ENCODE peak calls at places on chromosomes 3 and 15, in ten cellular contexts. One of them, this sample, is unnamed.

GRCh38 chr3:89373459-89373858 is 266.0 kb downstream of the EPHA3 start:
- DNase-seq in H1: no peak
- DNase-seq in ovary: no peak
- DNase-seq in sigmoid colon: no peak
- DNase-seq in tibial nerve: no peak
- DNase-seq in transverse colon: no peak
- DNase-seq in HepG2: no peak
- DNase-seq in K562: no peak
- DNase-seq in A549: no peak
- DNase-seq in stomach: no peak
- DNase-seq in this sample: no peak

GRCh38 chr15:41331833-41332787 is at the start of gene OIP5:
- DNase-seq in stomach: peak
- DNase-seq in ovary: peak
- DNase-seq in transverse colon: peak
- DNase-seq in sigmoid colon: peak
- DNase-seq in HepG2: peak
- DNase-seq in H1: peak
- DNase-seq in A549: peak
- DNase-seq in tibial nerve: peak
- DNase-seq in K562: peak
- DNase-seq in this sample: peak

GRCh38 chr15:34987982-34988873 is at the start of gene ZNF770:
- DNase-seq in stomach: peak
- DNase-seq in ovary: peak
- DNase-seq in K562: peak
- DNase-seq in transverse colon: peak
- DNase-seq in HepG2: peak
- DNase-seq in H1: peak
- DNase-seq in A549: peak
- DNase-seq in sigmoid colon: peak
- DNase-seq in tibial nerve: peak
- DNase-seq in this sample: peak

GRCh38 chr15:47685141-47685870 is 32.0 kb upstream of the SEMA6D start:
- DNase-seq in ovary: no peak
- DNase-seq in A549: no peak
- DNase-seq in H1: no peak
- DNase-seq in K562: no peak
- DNase-seq in tibial nerve: no peak
- DNase-seq in stomach: no peak
- DNase-seq in sigmoid colon: no peak
- DNase-seq in HepG2: no peak
- DNase-seq in transverse colon: no peak
- DNase-seq in this sample: no peak

GRCh38 chr15:55902975-55903374 is 90.4 kb downstream of the NEDD4 start:
- DNase-seq in sigmoid colon: no peak
- DNase-seq in transverse colon: no peak
- DNase-seq in HepG2: no peak
- DNase-seq in tibial nerve: no peak
- DNase-seq in stomach: no peak
- DNase-seq in H1: no peak
- DNase-seq in A549: no peak
- DNase-seq in ovary: no peak
- DNase-seq in K562: no peak
- DNase-seq in this sample: no peak

GRCh38 chr3:183800221-183800863 is 25.0 kb downstream of the MAP6D1 start:
- DNase-seq in HepG2: no peak
- DNase-seq in transverse colon: no peak
- DNase-seq in H1: no peak
- DNase-seq in stomach: no peak
- DNase-seq in tibial nerve: peak
- DNase-seq in K562: no peak
- DNase-seq in sigmoid colon: no peak
- DNase-seq in A549: no peak
- DNase-seq in ovary: no peak
- DNase-seq in this sample: no peak

GRCh38 chr3:38348903-38349302 is 2.3 kb downstream of the XYLB start:
- DNase-seq in ovary: no peak
- DNase-seq in stomach: no peak
- DNase-seq in A549: no peak
- DNase-seq in sigmoid colon: no peak
- DNase-seq in transverse colon: no peak
- DNase-seq in K562: no peak
- DNase-seq in H1: peak
- DNase-seq in tibial nerve: no peak
- DNase-seq in HepG2: no peak
- DNase-seq in this sample: no peak

GRCh38 chr3:38311941-38312340 is 29.8 kb downstream of the SLC22A14 start:
- DNase-seq in transverse colon: no peak
- DNase-seq in sigmoid colon: no peak
- DNase-seq in A549: no peak
- DNase-seq in tibial nerve: no peak
- DNase-seq in H1: peak
- DNase-seq in stomach: no peak
- DNase-seq in HepG2: no peak
- DNase-seq in ovary: no peak
- DNase-seq in K562: no peak
- DNase-seq in this sample: peak

GRCh38 chr15:29091666-29092065 is 178.0 kb downstream of the NSMCE3 start:
- DNase-seq in ovary: no peak
- DNase-seq in transverse colon: no peak
- DNase-seq in H1: no peak
- DNase-seq in tibial nerve: no peak
- DNase-seq in K562: no peak
- DNase-seq in A549: no peak
- DNase-seq in sigmoid colon: peak
- DNase-seq in HepG2: no peak
- DNase-seq in stomach: no peak
- DNase-seq in this sample: no peak

GRCh38 chr15:41772720-41773331 is 1.5 kb upstream of the MAPKBP1 start:
- DNase-seq in sigmoid colon: peak
- DNase-seq in ovary: peak
- DNase-seq in tibial nerve: peak
- DNase-seq in transverse colon: peak
- DNase-seq in H1: no peak
- DNase-seq in HepG2: peak
- DNase-seq in K562: peak
- DNase-seq in A549: peak
- DNase-seq in stomach: peak
- DNase-seq in this sample: peak

GRCh38 chr3:188720215-188720614 is 451.6 kb upstream of the TPRG1 start:
- DNase-seq in HepG2: no peak
- DNase-seq in sigmoid colon: no peak
- DNase-seq in A549: no peak
- DNase-seq in K562: no peak
- DNase-seq in H1: no peak
- DNase-seq in ovary: no peak
- DNase-seq in stomach: no peak
- DNase-seq in tibial nerve: no peak
- DNase-seq in transverse colon: no peak
- DNase-seq in this sample: no peak

GRCh38 chr3:51678685-51679084 is 7.6 kb downstream of the TEX264 start:
- DNase-seq in stomach: no peak
- DNase-seq in H1: no peak
- DNase-seq in tibial nerve: no peak
- DNase-seq in K562: no peak
- DNase-seq in sigmoid colon: no peak
- DNase-seq in A549: no peak
- DNase-seq in HepG2: no peak
- DNase-seq in transverse colon: no peak
- DNase-seq in ovary: no peak
- DNase-seq in this sample: no peak

GRCh38 chr3:11272913-11273574 is 847 bp downstream of the ATG7 start:
- DNase-seq in tibial nerve: no peak
- DNase-seq in H1: no peak
- DNase-seq in ovary: no peak
- DNase-seq in transverse colon: no peak
- DNase-seq in A549: no peak
- DNase-seq in K562: no peak
- DNase-seq in stomach: no peak
- DNase-seq in sigmoid colon: no peak
- DNase-seq in HepG2: no peak
- DNase-seq in this sample: no peak

GRCh38 chr3:123503200-123503599 is 54.3 kb upstream of the ADCY5 start:
- DNase-seq in stomach: no peak
- DNase-seq in ovary: no peak
- DNase-seq in transverse colon: no peak
- DNase-seq in H1: no peak
- DNase-seq in sigmoid colon: no peak
- DNase-seq in HepG2: no peak
- DNase-seq in K562: no peak
- DNase-seq in tibial nerve: no peak
- DNase-seq in A549: no peak
- DNase-seq in this sample: no peak

GRCh38 chr3:170611746-170612145 is 25.9 kb upstream of the SLC7A14 start:
- DNase-seq in sigmoid colon: no peak
- DNase-seq in A549: no peak
- DNase-seq in tibial nerve: no peak
- DNase-seq in stomach: no peak
- DNase-seq in HepG2: no peak
- DNase-seq in H1: no peak
- DNase-seq in transverse colon: no peak
- DNase-seq in ovary: no peak
- DNase-seq in K562: no peak
- DNase-seq in this sample: no peak

GRCh38 chr3:170606675-170607074 is 20.8 kb upstream of the SLC7A14 start:
- DNase-seq in ovary: no peak
- DNase-seq in A549: no peak
- DNase-seq in stomach: no peak
- DNase-seq in H1: no peak
- DNase-seq in K562: no peak
- DNase-seq in tibial nerve: no peak
- DNase-seq in transverse colon: no peak
- DNase-seq in HepG2: no peak
- DNase-seq in sigmoid colon: no peak
- DNase-seq in this sample: no peak

GRCh38 chr3:170608475-170608874 is 22.6 kb upstream of the SLC7A14 start:
- DNase-seq in HepG2: no peak
- DNase-seq in A549: no peak
- DNase-seq in transverse colon: no peak
- DNase-seq in tibial nerve: no peak
- DNase-seq in ovary: no peak
- DNase-seq in K562: no peak
- DNase-seq in stomach: no peak
- DNase-seq in sigmoid colon: no peak
- DNase-seq in H1: no peak
- DNase-seq in this sample: no peak

GRCh38 chr3:170614214-170614966 is 28.5 kb upstream of the SLC7A14 start:
- DNase-seq in transverse colon: no peak
- DNase-seq in H1: no peak
- DNase-seq in A549: peak
- DNase-seq in sigmoid colon: no peak
- DNase-seq in K562: no peak
- DNase-seq in ovary: no peak
- DNase-seq in tibial nerve: peak
- DNase-seq in HepG2: no peak
- DNase-seq in stomach: no peak
- DNase-seq in this sample: no peak

GRCh38 chr3:170610321-170610884 is 24.5 kb upstream of the SLC7A14 start:
- DNase-seq in HepG2: no peak
- DNase-seq in ovary: no peak
- DNase-seq in sigmoid colon: no peak
- DNase-seq in transverse colon: no peak
- DNase-seq in H1: no peak
- DNase-seq in A549: no peak
- DNase-seq in stomach: no peak
- DNase-seq in tibial nerve: no peak
- DNase-seq in K562: no peak
- DNase-seq in this sample: no peak
- TF ChIP-seq EP300 in HepG2: no peak
- TF ChIP-seq EP300 in ovary: no peak
- TF ChIP-seq EP300 in sigmoid colon: no peak
- TF ChIP-seq EP300 in transverse colon: no peak
- TF ChIP-seq EP300 in H1: no peak
- TF ChIP-seq EP300 in A549: no peak
- TF ChIP-seq EP300 in stomach: no peak
- TF ChIP-seq EP300 in tibial nerve: no peak
- TF ChIP-seq EP300 in K562: no peak
- TF ChIP-seq EP300 in this sample: no peak

GRCh38 chr15:88911766-88912118 is 1.4 kb downstream of the MFGE8 start:
- DNase-seq in tibial nerve: no peak
- DNase-seq in ovary: no peak
- DNase-seq in A549: peak
- DNase-seq in transverse colon: no peak
- DNase-seq in sigmoid colon: peak
- DNase-seq in H1: no peak
- DNase-seq in stomach: no peak
- DNase-seq in HepG2: no peak
- DNase-seq in K562: peak
- DNase-seq in this sample: no peak
- TF ChIP-seq EP300 in tibial nerve: no peak
- TF ChIP-seq EP300 in ovary: no peak
- TF ChIP-seq EP300 in A549: no peak
- TF ChIP-seq EP300 in transverse colon: no peak
- TF ChIP-seq EP300 in sigmoid colon: no peak
- TF ChIP-seq EP300 in H1: no peak
- TF ChIP-seq EP300 in stomach: no peak
- TF ChIP-seq EP300 in HepG2: no peak
- TF ChIP-seq EP300 in K562: peak
- TF ChIP-seq EP300 in this sample: no peak

DNA sequence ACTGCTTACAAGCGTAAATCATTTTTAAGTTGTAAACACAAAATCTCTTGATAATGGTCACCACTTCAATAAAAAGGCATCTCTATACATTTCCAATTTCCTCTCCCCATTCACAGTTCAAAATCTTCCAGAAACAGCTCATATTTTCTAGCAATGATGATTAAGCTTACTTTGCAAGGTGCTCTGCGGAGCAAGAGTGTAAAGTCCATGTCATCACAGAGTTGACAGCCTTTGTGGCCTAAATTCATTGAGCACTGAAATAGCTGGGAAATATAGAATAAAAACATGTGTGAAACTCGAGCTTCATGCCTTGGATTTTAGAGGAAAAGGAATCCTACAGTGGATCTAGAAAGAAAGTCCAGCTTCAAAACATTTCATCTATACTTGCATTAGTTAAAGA is 41.8 kb upstream of the ARPP21 start:
- DNase-seq in stomach: no peak
- DNase-seq in K562: no peak
- DNase-seq in HepG2: no peak
- DNase-seq in H1: no peak
- DNase-seq in A549: no peak
- DNase-seq in transverse colon: no peak
- DNase-seq in tibial nerve: no peak
- DNase-seq in ovary: no peak
- DNase-seq in sigmoid colon: no peak
- DNase-seq in this sample: no peak
- TF ChIP-seq EP300 in stomach: no peak
- TF ChIP-seq EP300 in K562: no peak
- TF ChIP-seq EP300 in HepG2: no peak
- TF ChIP-seq EP300 in H1: no peak
- TF ChIP-seq EP300 in A549: no peak
- TF ChIP-seq EP300 in transverse colon: no peak
- TF ChIP-seq EP300 in tibial nerve: no peak
- TF ChIP-seq EP300 in ovary: no peak
- TF ChIP-seq EP300 in sigmoid colon: no peak
- TF ChIP-seq EP300 in this sample: no peak

DNA sequence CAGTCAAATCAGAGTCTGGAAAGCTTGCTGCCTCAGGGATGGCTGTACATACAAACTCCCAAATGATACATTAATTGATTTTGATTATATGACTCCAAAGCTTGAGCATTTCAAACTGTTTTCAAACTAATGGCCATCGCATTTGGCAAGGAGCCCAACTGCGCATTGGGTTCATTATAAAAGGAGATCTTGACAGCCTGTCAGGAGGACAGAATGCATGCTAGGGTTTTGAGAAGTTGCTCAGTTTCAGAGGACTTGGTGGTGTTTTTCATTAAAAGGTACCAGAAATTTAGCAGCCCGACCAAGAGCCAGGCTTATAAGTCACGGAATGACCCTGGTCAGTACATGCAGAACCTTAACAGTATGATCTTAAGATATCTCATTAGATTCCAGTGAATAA is 117.7 kb downstream of the PTPRG start:
- DNase-seq in A549: no peak
- DNase-seq in transverse colon: no peak
- DNase-seq in stomach: no peak
- DNase-seq in ovary: no peak
- DNase-seq in tibial nerve: no peak
- DNase-seq in sigmoid colon: no peak
- DNase-seq in H1: no peak
- DNase-seq in K562: no peak
- DNase-seq in HepG2: no peak
- DNase-seq in this sample: no peak
- TF ChIP-seq EP300 in A549: no peak
- TF ChIP-seq EP300 in transverse colon: no peak
- TF ChIP-seq EP300 in stomach: no peak
- TF ChIP-seq EP300 in ovary: no peak
- TF ChIP-seq EP300 in tibial nerve: no peak
- TF ChIP-seq EP300 in sigmoid colon: no peak
- TF ChIP-seq EP300 in H1: no peak
- TF ChIP-seq EP300 in K562: no peak
- TF ChIP-seq EP300 in HepG2: no peak
- TF ChIP-seq EP300 in this sample: no peak

This sample was measured in esophagus muscularis mucosa.